ENCODE peak calls at places on chromosomes 11 and 22, in six cellular contexts. V is heart right ventricle; O is HCT116; G is PC-9; H is transverse colon; T is CD4-positive, alpha-beta T cell. M is an unnamed sample.

GRCh38 chr11:75090778-75091177 is 5.9 kb downstream of the OR2AT4 start:
- DNase-seq in V (no peak), T (no peak), H (no peak), G (no peak), O (no peak), M (no peak)

GRCh38 chr22:37920131-37920530 is 14.0 kb downstream of the MICALL1 start:
- DNase-seq in V (no peak), H (no peak), T (no peak), O (no peak), G (no peak), M (no peak)

GRCh38 chr11:76642341-76642740 is 28.2 kb downstream of the LRRC32 start:
- DNase-seq in V (no peak), O (no peak), T (no peak), H (no peak), G (no peak), M (no peak)

GRCh38 chr11:16047073-16047472 is 309.3 kb downstream of the SOX6 start:
- DNase-seq in H (no peak), O (no peak), G (no peak), V (no peak), T (no peak), M (no peak)

GRCh38 chr22:42185915-42186439 is 55.4 kb upstream of the CYP2D6 start:
- DNase-seq in H (no peak), V (no peak), T (no peak), O (no peak), G (no peak), M (no peak)

GRCh38 chr22:27192135-27192900 is 534.9 kb downstream of the MIAT start:
- DNase-seq in T (no peak), H (no peak), V (no peak), G (no peak), O (no peak), M (no peak)

GRCh38 chr22:31295831-31296230 is 3.5 kb upstream of the PIK3IP1 start:
- DNase-seq in V (no peak), G (no peak), O (no peak), H (no peak), T (no peak), M (no peak)

GRCh38 chr22:38051900-38052862 is 5.0 kb upstream of the PICK1 start:
- DNase-seq in V (peak; percentile 71), H (peak; percentile 83), O (peak; percentile 63), G (peak; percentile 85), T (peak; percentile 59), M (peak; percentile 64)

GRCh38 chr11:107011977-107012376 is 6.3 kb downstream of the GUCY1A2 start:
- DNase-seq in T (no peak), O (no peak), V (no peak), H (no peak), G (no peak), M (no peak)

GRCh38 chr11:117662870-117663269 is 134.1 kb downstream of the DSCAML1 start:
- DNase-seq in H (no peak), T (no peak), G (no peak), O (no peak), V (no peak), M (no peak)

GRCh38 chr11:117662255-117662654 is 134.8 kb downstream of the DSCAML1 start:
- DNase-seq in G (no peak), T (no peak), H (no peak), V (no peak), O (no peak), M (no peak)

GRCh38 chr11:117664897-117665296 is 132.1 kb downstream of the DSCAML1 start:
- DNase-seq in V (no peak), T (no peak), H (peak; percentile 21), G (no peak), O (no peak), M (no peak)

GRCh38 chr11:117663826-117664225 is 133.2 kb downstream of the DSCAML1 start:
- DNase-seq in V (no peak), O (no peak), H (no peak), T (no peak), G (no peak), M (no peak)

GRCh38 chr11:117663389-117663788 is 133.6 kb downstream of the DSCAML1 start:
- DNase-seq in O (no peak), G (no peak), T (no peak), V (no peak), H (no peak), M (no peak)
- TF ChIP-seq CTCF in O (no peak), G (no peak), T (no peak), V (no peak), H (no peak), M (no peak)

GRCh38 chr22:45248832-45249561 is 8.3 kb upstream of the KIAA0930 start:
- DNase-seq in G (no peak), T (no peak), O (no peak), V (no peak), H (no peak), M (no peak)
- H3K27ac ChIP-seq in G (no peak overlapping the region), T (no peak overlapping the region), O (no peak overlapping the region), V (no peak overlapping the region), H (peak overlapping the region; percentile 22), M (no peak overlapping the region)

GRCh38 chr22:50009765-50010675 is 2.5 kb downstream of the IL17REL start:
- DNase-seq in H (peak; percentile 5), O (no peak), G (no peak), V (no peak), T (no peak), M (no peak)

GRCh38 chr22:50009251-50009650 is 3.3 kb downstream of the IL17REL start:
- DNase-seq in V (no peak), H (peak; percentile 6), T (no peak), O (no peak), G (no peak), M (no peak)

GRCh38 chr22:50010676-50011446 is 1.7 kb downstream of the IL17REL start:
- DNase-seq in O (no peak), V (no peak), H (peak; percentile 9), G (no peak), T (peak; percentile 43), M (no peak)

GRCh38 chr22:50012201-50013181 is at the start of gene IL17REL:
- DNase-seq in G (peak; percentile 41), T (no peak), O (no peak), V (no peak), H (peak; percentile 41), M (no peak)

GRCh38 chr22:50011447-50012200 is 941 bp downstream of the IL17REL start:
- DNase-seq in G (no peak), T (no peak), O (no peak), H (no peak), V (no peak), M (no peak)
- H3K27me3 ChIP-seq in G (peaks cover 24% of the 10 kb centered on the region), T (peaks cover 16% of the 10 kb centered on the region), O (no peaks in the 10 kb centered on the region), H (peaks cover 70% of the 10 kb centered on the region), V (peaks cover 75% of the 10 kb centered on the region), M (peaks cover 51% of the 10 kb centered on the region)

GRCh38 chr11:7512525-7513209 is 1.1 kb upstream of the PPFIBP2 start:
- DNase-seq in V (peak; percentile 84), H (peak; percentile 80), G (no peak), T (no peak), O (no peak), M (no peak)
- TF ChIP-seq CTCF in V (no peak), H (no peak), G (no peak), T (no peak), O (no peak), M (no peak)

GRCh38 chr22:50312371-50312770 is 4.9 kb upstream of the PLXNB2 start:
- DNase-seq in O (no peak), G (no peak), T (no peak), H (no peak), V (no peak), M (no peak)
- H3K27ac ChIP-seq in O (no peak overlapping the region), G (no peak overlapping the region), T (no peak overlapping the region), H (no peak overlapping the region), V (no peak overlapping the region), M (no peak overlapping the region)

GRCh38 chr11:120172921-120173705 is 35.2 kb upstream of the TRIM29 start:
- DNase-seq in T (no peak), O (no peak), G (no peak), H (no peak), V (no peak), M (no peak)

GRCh38 chr11:120172054-120172881 is 34.4 kb upstream of the TRIM29 start:
- DNase-seq in H (peak; percentile 73), G (peak; percentile 63), T (no peak), O (peak; percentile 36), V (peak; percentile 69), M (peak; percentile 81)

GRCh38 chr11:120170741-120171261 is 32.9 kb upstream of the TRIM29 start:
- DNase-seq in V (no peak), H (no peak), O (no peak), G (no peak), T (no peak), M (no peak)

GRCh38 chr11:120174866-120175265 is 36.0 kb upstream of the OAF start:
- DNase-seq in V (no peak), G (no peak), H (no peak), T (no peak), O (no peak), M (no peak)

GRCh38 chr11:120173771-120174170 is 35.9 kb upstream of the TRIM29 start:
- DNase-seq in T (no peak), G (no peak), O (no peak), V (no peak), H (no peak), M (peak; percentile 24)
- H3K27me3 ChIP-seq in T (peaks cover 52% of the 10 kb centered on the region), G (peaks cover 21% of the 10 kb centered on the region), O (peaks cover 36% of the 10 kb centered on the region), V (peaks cover 39% of the 10 kb centered on the region), H (peaks cover 15% of the 10 kb centered on the region), M (peaks cover 9% of the 10 kb centered on the region)

GRCh38 chr11:65947133-65947532 is 1.9 kb downstream of the TSGA10IP start:
- DNase-seq in O (no peak), G (no peak), H (no peak), T (no peak), V (no peak), M (no peak)
- TF ChIP-seq CTCF in O (no peak), G (no peak), H (no peak), T (no peak), V (no peak), M (no peak)

DNA sequence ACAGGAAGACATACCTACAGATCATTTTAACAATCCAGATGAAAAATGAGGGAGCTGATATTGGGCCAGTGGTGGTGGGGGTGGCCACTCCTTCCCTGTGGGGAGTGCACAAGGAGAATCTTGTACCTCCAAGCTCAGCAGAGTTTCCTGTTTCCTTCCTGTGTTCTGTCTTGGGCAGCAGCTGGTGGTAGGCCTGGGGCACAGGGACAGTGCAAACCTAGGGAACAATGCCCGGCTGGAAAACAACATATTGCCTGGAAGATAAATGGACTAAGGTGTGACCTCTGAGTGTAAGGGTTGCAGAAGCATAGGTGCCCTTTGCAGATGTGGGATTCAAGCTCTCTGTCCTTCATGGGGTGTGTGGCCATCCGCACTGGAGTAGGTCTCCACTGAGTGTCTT is 5.8 kb upstream of the JAM3 start:
- DNase-seq in O (no peak), V (no peak), T (no peak), H (no peak), G (no peak), M (no peak)
- H3K27ac ChIP-seq in O (no peak overlapping the region), V (no peak overlapping the region), T (no peak overlapping the region), H (no peak overlapping the region), G (no peak overlapping the region), M (no peak overlapping the region)

GRCh38 chr22:23067691-23068090 is 2.6 kb upstream of the GNAZ start:
- DNase-seq in G (no peak), V (peak; percentile 3), O (no peak), T (no peak), H (no peak), M (no peak)
- H3K27me3 ChIP-seq in G (peaks cover 48% of the 10 kb centered on the region), V (no peaks in the 10 kb centered on the region), O (no peaks in the 10 kb centered on the region), T (no peaks in the 10 kb centered on the region), H (peaks cover 21% of the 10 kb centered on the region), M (peaks cover 35% of the 10 kb centered on the region)

M was measured in HL-60.